ENCODE peak calls at places on chromosomes 12 and 14, in five cellular contexts. S, D, T, U and P are unnamed samples.

GRCh38 chr14:94423465-94424056 is 29.0 kb downstream of the SERPINA11 start:
- DNase-seq in U (peak), D (peak), T (peak), S (no peak), P (no peak)

GRCh38 chr14:68527329-68527851 is 265.5 kb downstream of the ZFP36L1 start:
- DNase-seq in U (no peak), T (no peak), D (no peak), S (no peak), P (no peak)

GRCh38 chr12:119624971-119625370 is 31.4 kb downstream of the TMEM233 start:
- DNase-seq in D (peak), T (no peak), S (peak), U (no peak), P (no peak)

GRCh38 chr14:82872494-82872893 is 1338.8 kb upstream of the SEL1L start:
- DNase-seq in S (no peak), D (no peak), T (no peak), U (no peak), P (no peak)

GRCh38 chr14:103140316-103141109 is 17.3 kb downstream of the TNFAIP2 start:
- DNase-seq in S (peak), T (no peak), D (no peak), U (peak), P (no peak)

GRCh38 chr12:98453070-98453469 is 62.3 kb upstream of the TMPO start:
- DNase-seq in D (no peak), T (no peak), S (no peak), U (no peak), P (no peak)

GRCh38 chr14:29529418-29529817 is 398.2 kb downstream of the PRKD1 start:
- DNase-seq in U (no peak), S (no peak), T (no peak), D (peak), P (no peak)

GRCh38 chr12:57377103-57377840 is 53.6 kb downstream of the R3HDM2 start:
- DNase-seq in U (no peak), S (no peak), T (no peak), D (no peak), P (no peak)

GRCh38 chr12:42492267-42492666 is 97.3 kb downstream of the PRICKLE1 start:
- DNase-seq in D (no peak), U (no peak), T (no peak), S (no peak), P (no peak)

GRCh38 chr14:68987653-68988036 is 8.5 kb upstream of the ACTN1 start:
- DNase-seq in U (no peak), T (no peak), S (no peak), D (peak), P (no peak)

GRCh38 chr12:48296586-48297396 is 53.9 kb downstream of the ZNF641 start:
- DNase-seq in D (peak), S (peak), T (peak), U (peak), P (no peak)

GRCh38 chr12:48157889-48158370 is 615 bp upstream of the ASB8 start:
- DNase-seq in S (no peak), T (no peak), D (no peak), U (no peak), P (no peak)

GRCh38 chr12:29283969-29284368 is 97.0 kb downstream of the ERGIC2 start:
- DNase-seq in S (no peak), T (no peak), U (no peak), D (peak), P (no peak)

GRCh38 chr12:121456551-121456950 is 56.6 kb downstream of the RNF34 start:
- DNase-seq in T (no peak), U (no peak), S (no peak), D (no peak), P (no peak)

GRCh38 chr14:54117401-54117800 is 160.8 kb upstream of the BMP4 start:
- DNase-seq in D (no peak), S (no peak), T (no peak), U (no peak), P (no peak)

GRCh38 chr14:24895243-24895583 is 154.7 kb downstream of the STXBP6 start:
- DNase-seq in T (no peak), D (peak), U (no peak), S (no peak), P (no peak)